ENCODE peak calls at places on chromosomes 4 and X, in seven cellular contexts. S is OCI-LY7, N is fibroblast of lung, H is astrocyte of the spinal cord, U is GM10248, Z is progenitor cell of endocrine pancreas, Q is AG04449. G is an unnamed sample.

GRCh38 chrX:68936608-68937007 is 107.8 kb downstream of the EFNB1 start:
- DNase-seq in N (peak; percentile 81), Z (no peak), H (peak; percentile 78), Q (peak; percentile 62), S (no peak), U (no peak), G (no peak)

GRCh38 chr4:184747034-184747830 is 13.3 kb upstream of the CENPU start:
- DNase-seq in Z (no peak), N (no peak), S (no peak), H (no peak), Q (no peak), U (no peak), G (no peak)

GRCh38 chr4:114998316-114998715 is 115.1 kb downstream of the NDST4 start:
- DNase-seq in Q (no peak), H (peak; percentile 72), U (no peak), N (no peak), Z (no peak), S (no peak), G (no peak)

GRCh38 chrX:13836575-13836974 is 19.7 kb upstream of the GPM6B start:
- DNase-seq in N (peak; percentile 6), Q (no peak), H (no peak), U (no peak), S (no peak), Z (no peak), G (no peak)

GRCh38 chrX:104913348-104913747 is 307.1 kb downstream of the TEX13A start:
- DNase-seq in H (peak; percentile 4), Q (no peak), N (peak; percentile 0), Z (no peak), U (no peak), S (peak; percentile 0), G (no peak)

GRCh38 chr4:23212558-23212957 is 519.8 kb downstream of the GBA3 start:
- DNase-seq in U (no peak), H (peak; percentile 3), Z (no peak), S (no peak), N (no peak), Q (no peak), G (no peak)

GRCh38 chrX:13752646-13753045 is 18.1 kb downstream of the OFD1 start:
- DNase-seq in Z (no peak), S (peak; percentile 78), U (no peak), H (no peak), Q (no peak), N (no peak), G (no peak)

GRCh38 chr4:110526589-110526988 is 50.6 kb downstream of the ENPEP start:
- DNase-seq in H (no peak), Z (no peak), N (no peak), Q (no peak), U (no peak), S (no peak), G (no peak)

GRCh38 chrX:51889851-51890250 is 3.6 kb upstream of the MAGED1 start:
- DNase-seq in Q (no peak), S (no peak), Z (no peak), H (no peak), U (no peak), N (no peak), G (no peak)

GRCh38 chr4:135418353-135418752 is 1216.8 kb upstream of the PABPC4L start:
- DNase-seq in S (peak; percentile 0), H (no peak), N (peak; percentile 24), Q (no peak), Z (no peak), U (peak; percentile 5), G (peak; percentile 7)

GRCh38 chr4:102439835-102440234 is 61.3 kb upstream of the NFKB1 start:
- DNase-seq in H (peak; percentile 49), Z (no peak), S (no peak), U (no peak), Q (peak; percentile 77), N (peak; percentile 63), G (no peak)

GRCh38 chr4:175540151-175540550 is 271.9 kb downstream of the GPM6A start:
- DNase-seq in S (no peak), Z (no peak), Q (no peak), H (no peak), U (no peak), N (no peak), G (no peak)

GRCh38 chr4:175531405-175532091 is 280.5 kb downstream of the GPM6A start:
- DNase-seq in U (no peak), S (no peak), N (peak; percentile 58), Z (no peak), H (peak; percentile 91), Q (no peak), G (no peak)

GRCh38 chr4:175539498-175539897 is 272.6 kb downstream of the GPM6A start:
- DNase-seq in U (no peak), N (no peak), S (no peak), Q (no peak), Z (no peak), H (no peak), G (no peak)

GRCh38 chr4:175540732-175541131 is 271.3 kb downstream of the GPM6A start:
- DNase-seq in Z (no peak), S (no peak), H (no peak), U (no peak), N (no peak), Q (no peak), G (no peak)

DNA sequence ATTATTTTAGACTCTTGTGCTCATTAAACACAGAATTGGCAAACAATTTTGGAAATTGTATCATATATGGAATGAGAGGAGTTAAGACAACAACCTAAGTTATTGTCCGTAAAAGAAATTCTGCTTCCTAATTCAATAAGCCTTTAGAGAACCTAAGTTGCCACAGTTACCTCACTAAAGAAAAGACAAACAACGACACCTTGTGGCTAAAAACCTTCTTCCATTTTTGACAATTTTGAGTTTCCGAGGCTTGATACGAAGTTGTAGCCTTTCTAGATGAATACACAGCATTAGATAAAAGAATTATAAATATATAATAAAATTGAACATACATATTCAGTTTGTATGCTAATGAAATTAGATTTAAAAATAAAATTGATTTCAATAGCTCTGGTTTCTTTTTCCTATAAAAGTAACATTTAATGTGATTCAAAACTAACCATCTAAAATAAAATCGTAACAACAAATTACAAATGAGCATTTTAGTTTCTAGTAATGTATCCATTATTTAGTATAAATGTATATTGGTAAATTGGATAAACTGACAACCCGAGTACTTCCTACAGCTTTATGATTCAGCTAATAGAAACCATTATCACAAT is 275.1 kb downstream of the GPM6A start:
- DNase-seq in N (peak; percentile 74), H (peak; percentile 86), Z (no peak), U (peak; percentile 20), S (peak; percentile 82), Q (no peak), G (peak; percentile 16)
- TF ChIP-seq CTCF in N (peak; percentile 40), H (peak; percentile 44), Z (peak; percentile 80), U (peak; percentile 38), S (peak; percentile 89), Q (no peak), G (peak; percentile 13)

GRCh38 chrX:40468033-40468979 is 112.5 kb upstream of the ATP6AP2 start:
- DNase-seq in S (peak; percentile 48), Q (no peak), H (peak; percentile 29), U (peak; percentile 51), Z (no peak), N (peak; percentile 7), G (peak; percentile 45)
- TF ChIP-seq CTCF in S (peak; percentile 56), Q (no peak), H (peak; percentile 37), U (peak; percentile 41), Z (peak; percentile 29), N (no peak), G (no peak)

DNA sequence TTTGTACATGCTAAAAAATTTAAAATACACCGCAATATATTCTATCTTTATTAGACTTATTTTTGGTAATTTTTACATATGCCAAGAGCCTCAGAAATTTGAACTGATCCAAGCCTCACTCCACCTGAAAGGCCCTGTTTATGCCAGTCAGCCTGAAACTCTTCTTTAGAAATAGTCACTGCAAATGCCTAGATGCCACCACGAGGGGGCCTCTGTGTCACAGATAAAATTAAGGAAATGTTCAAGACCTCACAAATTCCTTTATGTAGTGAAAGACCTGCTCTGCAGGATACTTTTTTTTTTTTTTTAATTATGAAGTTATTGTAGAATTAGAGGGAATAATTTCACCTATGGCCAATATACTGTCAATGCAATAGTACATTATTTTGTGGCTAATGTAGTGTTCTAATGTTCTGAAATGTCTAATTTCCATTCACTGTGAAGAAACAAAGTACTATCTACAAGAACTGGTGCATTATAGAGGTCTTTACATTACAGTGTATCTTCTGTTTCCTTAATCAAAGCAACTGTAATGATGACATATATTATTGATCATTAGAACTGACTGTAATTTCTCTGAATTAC is 69.8 kb downstream of the DTHD1 start:
- DNase-seq in U (peak; percentile 47), H (peak; percentile 55), S (peak; percentile 58), Q (no peak), Z (peak; percentile 36), N (peak; percentile 40), G (peak; percentile 47)
- TF ChIP-seq CTCF in U (peak; percentile 80), H (peak; percentile 77), S (peak; percentile 88), Q (no peak), Z (peak; percentile 85), N (peak; percentile 67), G (peak; percentile 70)

DNA sequence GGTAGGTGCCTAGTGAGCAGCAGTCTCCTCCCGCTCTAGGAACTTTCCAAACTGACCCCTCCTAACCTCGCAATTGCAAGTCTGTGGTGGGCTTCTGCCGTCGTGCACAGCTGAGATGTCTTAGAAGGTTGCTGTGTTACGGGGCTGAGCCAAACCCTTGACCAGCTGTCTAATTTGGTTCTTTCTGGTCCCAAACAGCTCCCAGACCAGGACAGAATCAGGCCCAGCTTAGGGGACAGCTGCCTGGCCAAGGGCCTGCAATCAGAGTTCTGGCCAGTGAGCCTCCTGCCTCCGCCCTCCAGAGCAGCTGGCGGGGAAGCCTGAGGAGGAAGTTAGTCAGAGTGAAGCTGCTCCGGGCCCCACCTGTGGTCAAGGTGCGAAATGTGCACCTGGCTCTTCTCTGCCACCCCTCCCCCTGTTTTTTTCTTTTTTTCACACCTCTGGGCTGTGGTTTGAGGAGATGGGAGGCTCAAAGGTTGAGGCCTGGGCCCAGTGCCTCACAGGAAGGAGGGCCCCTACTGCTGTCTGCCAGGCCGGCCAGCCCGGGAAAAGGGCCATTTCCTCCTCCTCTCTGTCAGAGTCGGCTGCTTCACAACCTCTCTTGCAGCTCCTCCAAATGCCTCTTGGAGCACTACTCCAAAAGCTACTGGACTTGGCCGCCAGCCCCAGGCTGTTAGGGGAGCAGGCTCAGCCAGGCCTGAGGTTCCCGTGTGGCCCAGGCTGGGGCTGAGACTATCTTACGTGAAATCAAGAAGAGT is 4.2 kb upstream of the CXCR3 start:
- DNase-seq in N (peak; percentile 66), U (peak; percentile 64), Z (no peak), Q (peak; percentile 21), H (peak; percentile 38), S (peak; percentile 76), G (peak; percentile 57)
- TF ChIP-seq CTCF in N (no peak), U (no peak), Z (no peak), Q (peak; percentile 26), H (no peak), S (no peak), G (no peak)

GRCh38 chrX:53224860-53225797 is at the start of gene KDM5C:
- DNase-seq in Q (peak; percentile 34), Z (peak; percentile 63), S (peak; percentile 94), H (peak; percentile 97), U (peak; percentile 95), N (peak; percentile 93), G (peak; percentile 90)

GRCh38 chrX:53227224-53227765 is 2.3 kb upstream of the KDM5C start:
- DNase-seq in N (no peak), H (no peak), U (no peak), Q (no peak), S (peak; percentile 16), Z (no peak), G (no peak)

GRCh38 chrX:53223955-53224859 is 800 bp downstream of the KDM5C start:
- DNase-seq in N (peak; percentile 33), H (peak; percentile 70), Q (no peak), S (peak; percentile 11), U (no peak), Z (peak; percentile 11), G (no peak)

GRCh38 chrX:53223068-53223693 is 1.8 kb downstream of the KDM5C start:
- DNase-seq in H (no peak), Z (no peak), S (no peak), Q (no peak), N (peak; percentile 0), U (no peak), G (no peak)
- TF ChIP-seq CTCF in H (no peak), Z (no peak), S (no peak), Q (no peak), N (no peak), U (no peak), G (no peak)

GRCh38 chrX:129427267-129427666 is 96.0 kb downstream of the SMARCA1 start:
- DNase-seq in S (no peak), Z (no peak), U (peak; percentile 5), N (no peak), Q (no peak), H (no peak), G (no peak)
- TF ChIP-seq CTCF in S (no peak), Z (no peak), U (no peak), N (no peak), Q (no peak), H (no peak), G (no peak)